ENCODE peak calls at places on chromosomes 2 and 18, in eight cellular contexts. One of them, this sample, is unnamed.

GRCh38 chr2:237892936-237893595 is 33.6 kb downstream of the RAMP1 start:
- DNase-seq in GM04504: no peak
- DNase-seq in AG08396: no peak
- DNase-seq in WERI-Rb-1: no peak
- DNase-seq in activated CD4-positive, alpha-beta T cell treated with anti-CD3 and anti-CD28 coated beads, Interleukin-2, amount 10 ng/mL, durations not matched to agents 7 days and 5 days: no peak
- DNase-seq in small intestine: no peak
- DNase-seq in central memory CD8-positive, alpha-beta T cell: no peak
- DNase-seq in lung microvascular endothelial cell: no peak
- DNase-seq in this sample: no peak

GRCh38 chr2:65031341-65032015 is 24.7 kb upstream of the CEP68 start:
- DNase-seq in small intestine: peak
- DNase-seq in AG08396: no peak
- DNase-seq in lung microvascular endothelial cell: peak
- DNase-seq in WERI-Rb-1: no peak
- DNase-seq in GM04504: no peak
- DNase-seq in central memory CD8-positive, alpha-beta T cell: no peak
- DNase-seq in activated CD4-positive, alpha-beta T cell treated with anti-CD3 and anti-CD28 coated beads, Interleukin-2, amount 10 ng/mL, durations not matched to agents 7 days and 5 days: peak
- DNase-seq in this sample: peak

GRCh38 chr18:63238711-63239110 is 80.9 kb downstream of the BCL2 start:
- DNase-seq in WERI-Rb-1: no peak
- DNase-seq in activated CD4-positive, alpha-beta T cell treated with anti-CD3 and anti-CD28 coated beads, Interleukin-2, amount 10 ng/mL, durations not matched to agents 7 days and 5 days: no peak
- DNase-seq in AG08396: no peak
- DNase-seq in central memory CD8-positive, alpha-beta T cell: no peak
- DNase-seq in GM04504: no peak
- DNase-seq in lung microvascular endothelial cell: no peak
- DNase-seq in small intestine: no peak
- DNase-seq in this sample: no peak

GRCh38 chr18:8808001-8808400 is 102.6 kb downstream of the MTCL1 start:
- DNase-seq in AG08396: no peak
- DNase-seq in activated CD4-positive, alpha-beta T cell treated with anti-CD3 and anti-CD28 coated beads, Interleukin-2, amount 10 ng/mL, durations not matched to agents 7 days and 5 days: no peak
- DNase-seq in GM04504: no peak
- DNase-seq in small intestine: no peak
- DNase-seq in lung microvascular endothelial cell: no peak
- DNase-seq in WERI-Rb-1: peak
- DNase-seq in central memory CD8-positive, alpha-beta T cell: no peak
- DNase-seq in this sample: no peak

GRCh38 chr2:168241208-168241607 is 6.2 kb downstream of the STK39 start:
- DNase-seq in GM04504: no peak
- DNase-seq in AG08396: no peak
- DNase-seq in lung microvascular endothelial cell: no peak
- DNase-seq in small intestine: no peak
- DNase-seq in activated CD4-positive, alpha-beta T cell treated with anti-CD3 and anti-CD28 coated beads, Interleukin-2, amount 10 ng/mL, durations not matched to agents 7 days and 5 days: no peak
- DNase-seq in WERI-Rb-1: no peak
- DNase-seq in central memory CD8-positive, alpha-beta T cell: no peak
- DNase-seq in this sample: no peak

GRCh38 chr2:187689372-187689771 is 135.1 kb upstream of the TFPI start:
- DNase-seq in lung microvascular endothelial cell: no peak
- DNase-seq in central memory CD8-positive, alpha-beta T cell: no peak
- DNase-seq in GM04504: no peak
- DNase-seq in AG08396: peak
- DNase-seq in activated CD4-positive, alpha-beta T cell treated with anti-CD3 and anti-CD28 coated beads, Interleukin-2, amount 10 ng/mL, durations not matched to agents 7 days and 5 days: no peak
- DNase-seq in WERI-Rb-1: no peak
- DNase-seq in small intestine: peak
- DNase-seq in this sample: no peak

GRCh38 chr18:26741041-26741440 is 124.5 kb downstream of the AQP4 start:
- DNase-seq in central memory CD8-positive, alpha-beta T cell: no peak
- DNase-seq in WERI-Rb-1: no peak
- DNase-seq in small intestine: no peak
- DNase-seq in activated CD4-positive, alpha-beta T cell treated with anti-CD3 and anti-CD28 coated beads, Interleukin-2, amount 10 ng/mL, durations not matched to agents 7 days and 5 days: no peak
- DNase-seq in AG08396: no peak
- DNase-seq in lung microvascular endothelial cell: no peak
- DNase-seq in GM04504: no peak
- DNase-seq in this sample: no peak

GRCh38 chr2:144374163-144374661 is 145.7 kb downstream of the ZEB2 start:
- DNase-seq in small intestine: no peak
- DNase-seq in activated CD4-positive, alpha-beta T cell treated with anti-CD3 and anti-CD28 coated beads, Interleukin-2, amount 10 ng/mL, durations not matched to agents 7 days and 5 days: no peak
- DNase-seq in WERI-Rb-1: no peak
- DNase-seq in central memory CD8-positive, alpha-beta T cell: no peak
- DNase-seq in GM04504: no peak
- DNase-seq in lung microvascular endothelial cell: no peak
- DNase-seq in AG08396: no peak
- DNase-seq in this sample: no peak

GRCh38 chr18:79685281-79685680 is 5.7 kb downstream of the CTDP1 start:
- DNase-seq in central memory CD8-positive, alpha-beta T cell: no peak
- DNase-seq in WERI-Rb-1: no peak
- DNase-seq in activated CD4-positive, alpha-beta T cell treated with anti-CD3 and anti-CD28 coated beads, Interleukin-2, amount 10 ng/mL, durations not matched to agents 7 days and 5 days: no peak
- DNase-seq in small intestine: no peak
- DNase-seq in lung microvascular endothelial cell: no peak
- DNase-seq in AG08396: no peak
- DNase-seq in GM04504: no peak
- DNase-seq in this sample: no peak

GRCh38 chr2:239818086-239818485 is 207.1 kb downstream of the NDUFA10 start:
- DNase-seq in AG08396: no peak
- DNase-seq in GM04504: no peak
- DNase-seq in WERI-Rb-1: no peak
- DNase-seq in central memory CD8-positive, alpha-beta T cell: no peak
- DNase-seq in small intestine: no peak
- DNase-seq in activated CD4-positive, alpha-beta T cell treated with anti-CD3 and anti-CD28 coated beads, Interleukin-2, amount 10 ng/mL, durations not matched to agents 7 days and 5 days: peak
- DNase-seq in lung microvascular endothelial cell: no peak
- DNase-seq in this sample: no peak

GRCh38 chr2:77228379-77228778 is 293.8 kb downstream of the LRRTM4 start:
- DNase-seq in small intestine: no peak
- DNase-seq in WERI-Rb-1: peak
- DNase-seq in lung microvascular endothelial cell: no peak
- DNase-seq in activated CD4-positive, alpha-beta T cell treated with anti-CD3 and anti-CD28 coated beads, Interleukin-2, amount 10 ng/mL, durations not matched to agents 7 days and 5 days: no peak
- DNase-seq in central memory CD8-positive, alpha-beta T cell: no peak
- DNase-seq in AG08396: no peak
- DNase-seq in GM04504: no peak
- DNase-seq in this sample: peak

GRCh38 chr2:121804340-121804739 is 48.9 kb downstream of the TSN start:
- DNase-seq in WERI-Rb-1: no peak
- DNase-seq in small intestine: no peak
- DNase-seq in GM04504: no peak
- DNase-seq in lung microvascular endothelial cell: peak
- DNase-seq in activated CD4-positive, alpha-beta T cell treated with anti-CD3 and anti-CD28 coated beads, Interleukin-2, amount 10 ng/mL, durations not matched to agents 7 days and 5 days: no peak
- DNase-seq in AG08396: no peak
- DNase-seq in central memory CD8-positive, alpha-beta T cell: no peak
- DNase-seq in this sample: peak

GRCh38 chr2:99880148-99880983 is 262.0 kb downstream of the AFF3 start:
- DNase-seq in WERI-Rb-1: peak
- DNase-seq in GM04504: no peak
- DNase-seq in AG08396: peak
- DNase-seq in activated CD4-positive, alpha-beta T cell treated with anti-CD3 and anti-CD28 coated beads, Interleukin-2, amount 10 ng/mL, durations not matched to agents 7 days and 5 days: no peak
- DNase-seq in small intestine: no peak
- DNase-seq in lung microvascular endothelial cell: peak
- DNase-seq in central memory CD8-positive, alpha-beta T cell: no peak
- DNase-seq in this sample: peak

GRCh38 chr2:220962556-220962955 is 609.5 kb downstream of the EPHA4 start:
- DNase-seq in lung microvascular endothelial cell: no peak
- DNase-seq in activated CD4-positive, alpha-beta T cell treated with anti-CD3 and anti-CD28 coated beads, Interleukin-2, amount 10 ng/mL, durations not matched to agents 7 days and 5 days: no peak
- DNase-seq in WERI-Rb-1: no peak
- DNase-seq in central memory CD8-positive, alpha-beta T cell: no peak
- DNase-seq in AG08396: no peak
- DNase-seq in small intestine: no peak
- DNase-seq in GM04504: no peak
- DNase-seq in this sample: no peak

GRCh38 chr2:64574871-64575270 is 50.7 kb downstream of the AFTPH start:
- DNase-seq in activated CD4-positive, alpha-beta T cell treated with anti-CD3 and anti-CD28 coated beads, Interleukin-2, amount 10 ng/mL, durations not matched to agents 7 days and 5 days: no peak
- DNase-seq in lung microvascular endothelial cell: no peak
- DNase-seq in AG08396: no peak
- DNase-seq in WERI-Rb-1: no peak
- DNase-seq in GM04504: no peak
- DNase-seq in central memory CD8-positive, alpha-beta T cell: no peak
- DNase-seq in small intestine: no peak
- DNase-seq in this sample: no peak

GRCh38 chr2:65129276-65129612 is 662 bp downstream of the RAB1A start:
- DNase-seq in AG08396: no peak
- DNase-seq in central memory CD8-positive, alpha-beta T cell: no peak
- DNase-seq in GM04504: no peak
- DNase-seq in activated CD4-positive, alpha-beta T cell treated with anti-CD3 and anti-CD28 coated beads, Interleukin-2, amount 10 ng/mL, durations not matched to agents 7 days and 5 days: no peak
- DNase-seq in lung microvascular endothelial cell: no peak
- DNase-seq in WERI-Rb-1: no peak
- DNase-seq in small intestine: peak
- DNase-seq in this sample: peak

GRCh38 chr2:217890445-217890844 is 112.3 kb downstream of the TNS1 start:
- DNase-seq in lung microvascular endothelial cell: peak
- DNase-seq in central memory CD8-positive, alpha-beta T cell: no peak
- DNase-seq in small intestine: no peak
- DNase-seq in GM04504: peak
- DNase-seq in AG08396: peak
- DNase-seq in activated CD4-positive, alpha-beta T cell treated with anti-CD3 and anti-CD28 coated beads, Interleukin-2, amount 10 ng/mL, durations not matched to agents 7 days and 5 days: no peak
- DNase-seq in WERI-Rb-1: peak
- DNase-seq in this sample: no peak

GRCh38 chr2:96536445-96537065 is at the start of gene ARID5A:
- DNase-seq in activated CD4-positive, alpha-beta T cell treated with anti-CD3 and anti-CD28 coated beads, Interleukin-2, amount 10 ng/mL, durations not matched to agents 7 days and 5 days: peak
- DNase-seq in AG08396: peak
- DNase-seq in small intestine: peak
- DNase-seq in central memory CD8-positive, alpha-beta T cell: peak
- DNase-seq in lung microvascular endothelial cell: peak
- DNase-seq in GM04504: peak
- DNase-seq in WERI-Rb-1: peak
- DNase-seq in this sample: peak